ENCODE peak calls at places on chromosomes 1 and 21, in six cellular contexts. Y is CD8-positive, alpha-beta T cell; L is cardiac muscle cell; C is GM12865; M is RWPE1; N is GM06990. O is an unnamed sample.

GRCh38 chr1:156471496-156472490 is 28.8 kb downstream of the MEF2D start:
- DNase-seq in M (no peak), Y (no peak), L (peak), N (no peak), C (no peak), O (no peak)

GRCh38 chr1:186775031-186775430 is 53.7 kb upstream of the PLA2G4A start:
- DNase-seq in C (no peak), L (no peak), Y (no peak), N (no peak), M (no peak), O (no peak)

GRCh38 chr1:16926491-16927195 is 4.9 kb downstream of the CROCC start:
- DNase-seq in M (no peak), L (no peak), C (no peak), Y (no peak), N (no peak), O (no peak)

GRCh38 chr1:42504535-42505128 is 41.5 kb downstream of the CCDC30 start:
- DNase-seq in C (no peak), L (no peak), M (no peak), N (no peak), Y (no peak), O (no peak)

GRCh38 chr1:241934843-241935242 is 22.7 kb upstream of the BECN2 start:
- DNase-seq in N (no peak), M (no peak), L (no peak), Y (no peak), C (no peak), O (no peak)

GRCh38 chr1:51341876-51342496 is 11.6 kb upstream of the TTC39A start:
- DNase-seq in L (no peak), M (no peak), N (peak), C (peak), Y (no peak), O (peak)

GRCh38 chr1:21541330-21541729 is 32.1 kb downstream of the ALPL start:
- DNase-seq in N (no peak), M (no peak), C (no peak), L (no peak), Y (no peak), O (no peak)

GRCh38 chr1:91640877-91641526 is 140.4 kb downstream of the CDC7 start:
- DNase-seq in N (no peak), C (no peak), L (no peak), Y (no peak), M (no peak), O (no peak)

GRCh38 chr1:219757890-219758289 is 145.0 kb upstream of the ZC3H11B start:
- DNase-seq in Y (no peak), L (peak), C (no peak), N (no peak), M (peak), O (no peak)

GRCh38 chr21:14869984-14870840 is 194.6 kb downstream of the NRIP1 start:
- DNase-seq in L (no peak), N (no peak), C (no peak), M (no peak), Y (no peak), O (no peak)

GRCh38 chr1:181175955-181176354 is 87.5 kb downstream of the IER5 start:
- DNase-seq in Y (no peak), M (no peak), N (no peak), C (no peak), L (no peak), O (no peak)

GRCh38 chr1:181178241-181178640 is 89.7 kb downstream of the IER5 start:
- DNase-seq in N (no peak), Y (no peak), L (no peak), M (no peak), C (no peak), O (no peak)

GRCh38 chr1:181179279-181179979 is 90.9 kb downstream of the IER5 start:
- DNase-seq in L (no peak), N (no peak), M (no peak), Y (no peak), C (no peak), O (no peak)

GRCh38 chr1:181181792-181182585 is 93.5 kb downstream of the IER5 start:
- DNase-seq in Y (no peak), L (no peak), C (no peak), N (no peak), M (no peak), O (no peak)

GRCh38 chr1:181179980-181180964 is 91.8 kb downstream of the IER5 start:
- DNase-seq in M (no peak), C (peak), L (peak), N (no peak), Y (no peak), O (peak)
- TF ChIP-seq CTCF in M (no peak), C (no peak), L (no peak), N (no peak), Y (no peak), O (no peak)

DNA sequence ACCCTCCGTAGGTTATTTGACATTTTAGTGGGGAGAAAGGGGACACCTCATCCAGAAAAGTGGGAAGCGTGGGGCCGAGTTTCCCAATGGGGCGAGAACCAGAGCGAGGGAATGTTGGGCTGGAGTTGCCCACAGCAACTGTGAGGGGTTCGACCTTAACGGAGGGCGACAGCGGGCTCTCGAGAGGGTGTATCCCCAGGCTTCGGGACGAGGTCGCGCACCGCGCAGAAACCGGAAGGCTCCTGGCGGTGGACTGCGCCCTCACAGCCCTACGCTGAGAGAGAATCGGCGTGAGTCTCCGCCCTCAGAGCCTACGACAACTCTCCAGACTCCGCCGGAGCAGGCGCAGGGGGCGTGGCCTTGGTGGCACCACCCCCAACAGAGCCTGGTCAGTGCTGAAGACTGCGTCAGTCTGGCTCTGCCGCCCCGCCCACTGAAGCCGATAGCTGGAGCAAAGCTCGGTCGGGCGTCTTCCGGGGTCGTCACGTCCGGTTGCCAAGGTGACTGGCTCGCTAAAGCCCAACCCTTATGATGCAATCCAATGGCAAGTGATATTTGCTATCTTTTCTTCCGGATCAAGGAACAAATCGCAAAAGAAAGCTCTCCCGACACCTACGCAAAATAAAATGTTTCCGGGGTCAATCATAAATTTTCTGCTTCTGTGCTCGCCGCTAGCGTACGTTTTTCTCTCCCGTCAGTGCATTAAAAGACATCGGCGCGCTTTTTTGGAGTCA is at the start of gene LRIF1:
- DNase-seq in L (peak), N (peak), M (peak), C (peak), Y (peak), O (peak)
- TF ChIP-seq CTCF in L (peak), N (peak), M (no peak), C (peak), Y (peak), O (peak)

GRCh38 chr1:86754265-86754974 is 50.0 kb downstream of the SH3GLB1 start:
- DNase-seq in C (no peak), M (no peak), L (no peak), N (no peak), Y (no peak), O (no peak)

GRCh38 chr1:86750530-86750929 is 46.2 kb downstream of the SH3GLB1 start:
- DNase-seq in Y (no peak), M (no peak), N (no peak), C (no peak), L (no peak), O (no peak)

GRCh38 chr1:86750076-86750475 is 45.7 kb downstream of the SH3GLB1 start:
- DNase-seq in Y (no peak), N (no peak), M (no peak), C (no peak), L (peak), O (no peak)

GRCh38 chr1:86756062-86756406 is 51.7 kb downstream of the SH3GLB1 start:
- DNase-seq in L (no peak), N (no peak), Y (no peak), M (no peak), C (no peak), O (no peak)

GRCh38 chr1:86753700-86754099 is 49.3 kb downstream of the SH3GLB1 start:
- DNase-seq in L (no peak), Y (no peak), N (no peak), M (peak), C (peak), O (no peak)
- TF ChIP-seq CTCF in L (no peak), Y (no peak), N (peak), M (no peak), C (no peak), O (no peak)

GRCh38 chr1:243526180-243526579 is 270.3 kb downstream of the SDCCAG8 start:
- DNase-seq in C (no peak), L (no peak), N (no peak), M (no peak), Y (no peak), O (no peak)
- TF ChIP-seq CTCF in C (no peak), L (no peak), N (no peak), M (no peak), Y (no peak), O (no peak)

GRCh38 chr21:31557956-31558838 is 101.3 kb upstream of the SOD1 start:
- DNase-seq in Y (peak), L (peak), C (no peak), N (peak), M (peak), O (peak)

GRCh38 chr21:31560479-31560878 is 99.0 kb upstream of the SOD1 start:
- DNase-seq in Y (no peak), L (no peak), M (no peak), N (no peak), C (no peak), O (no peak)

GRCh38 chr21:31559368-31560119 is 99.9 kb upstream of the SOD1 start:
- DNase-seq in M (peak), C (peak), Y (peak), L (peak), N (peak), O (peak)

GRCh38 chr21:31557421-31557955 is 102.0 kb upstream of the SOD1 start:
- DNase-seq in L (no peak), N (peak), Y (peak), C (no peak), M (no peak), O (no peak)

GRCh38 chr21:31558839-31559367 is 100.6 kb upstream of the SOD1 start:
- DNase-seq in C (peak), L (peak), Y (peak), N (peak), M (peak), O (peak)
- TF ChIP-seq CTCF in C (no peak), L (peak), Y (no peak), N (no peak), M (peak), O (no peak)

GRCh38 chr1:7208647-7209180 is 423.5 kb downstream of the CAMTA1 start:
- DNase-seq in Y (no peak), M (no peak), C (no peak), N (no peak), L (no peak), O (no peak)

GRCh38 chr1:7209340-7209739 is 424.1 kb downstream of the CAMTA1 start:
- DNase-seq in L (no peak), Y (no peak), M (no peak), C (no peak), N (no peak), O (no peak)

DNA sequence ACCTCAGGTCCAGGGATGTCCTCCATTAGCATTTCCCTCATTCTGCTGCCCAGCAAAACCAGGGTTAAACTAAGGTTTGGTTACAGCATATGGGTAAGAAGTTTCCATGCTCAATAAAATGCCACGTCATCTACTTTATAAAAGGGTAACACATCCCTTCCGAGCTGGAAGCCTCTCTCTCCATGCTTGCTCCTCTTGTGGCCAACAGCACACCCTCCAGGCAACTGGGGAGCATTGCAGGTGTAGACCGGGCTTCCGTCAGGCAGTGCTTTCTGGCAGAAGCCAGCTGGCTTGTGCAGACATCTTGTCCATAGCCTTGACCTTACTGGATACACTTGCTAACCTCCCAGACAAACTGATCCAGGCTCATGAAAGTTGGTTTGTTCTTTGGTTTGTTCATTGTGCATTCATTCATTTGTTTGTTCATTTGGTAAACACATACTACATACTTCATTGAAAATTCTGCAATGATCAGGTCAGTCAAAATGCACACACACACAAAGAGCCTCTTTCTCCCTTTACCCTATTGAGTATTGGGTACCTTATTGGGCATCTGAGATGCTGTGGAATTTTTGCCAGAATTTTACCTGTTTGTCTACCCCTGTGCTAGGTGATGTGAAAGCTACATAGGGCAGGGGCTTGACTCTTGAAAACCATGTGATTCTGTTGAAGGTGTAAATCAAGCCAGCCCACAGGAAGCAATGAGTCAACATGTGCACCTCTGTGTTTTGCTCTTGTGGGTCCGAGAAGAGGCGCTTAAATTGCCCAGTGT is 422.8 kb downstream of the CAMTA1 start:
- DNase-seq in M (peak), N (no peak), C (peak), L (peak), Y (no peak), O (peak)
- TF ChIP-seq CTCF in M (peak), N (peak), C (peak), L (peak), Y (no peak), O (peak)

GRCh38 chr1:235404190-235404589 is 37.0 kb downstream of the TBCE start:
- DNase-seq in Y (no peak), C (no peak), N (no peak), L (no peak), M (peak), O (no peak)

GRCh38 chr1:235402457-235403200 is 35.4 kb downstream of the TBCE start:
- DNase-seq in L (no peak), C (no peak), N (no peak), M (no peak), Y (no peak), O (no peak)

GRCh38 chr1:235407419-235407818 is 40.2 kb downstream of the TBCE start:
- DNase-seq in L (no peak), Y (no peak), C (no peak), N (no peak), M (no peak), O (no peak)

GRCh38 chr1:235401251-235401650 is 34.0 kb downstream of the TBCE start:
- DNase-seq in N (no peak), C (no peak), L (peak), Y (no peak), M (no peak), O (no peak)

GRCh38 chr1:235403598-235403997 is 36.4 kb downstream of the TBCE start:
- DNase-seq in C (no peak), M (no peak), Y (no peak), N (no peak), L (no peak), O (no peak)
- TF ChIP-seq CTCF in C (no peak), M (no peak), Y (no peak), N (no peak), L (no peak), O (no peak)

GRCh38 chr1:201016211-201016651 is 7.3 kb downstream of the KIF21B start:
- DNase-seq in N (no peak), M (no peak), Y (no peak), L (peak), C (no peak), O (no peak)
- TF ChIP-seq CTCF in N (no peak), M (no peak), Y (no peak), L (no peak), C (no peak), O (no peak)

GRCh38 chr1:169110691-169111447 is 4.4 kb downstream of the ATP1B1 start:
- DNase-seq in Y (no peak), L (peak), N (no peak), C (no peak), M (no peak), O (no peak)

GRCh38 chr1:169109561-169110134 is 3.2 kb downstream of the ATP1B1 start:
- DNase-seq in C (no peak), N (no peak), M (peak), L (peak), Y (no peak), O (no peak)

GRCh38 chr1:169107673-169108160 is 1.2 kb downstream of the ATP1B1 start:
- DNase-seq in M (no peak), Y (no peak), C (no peak), N (no peak), L (peak), O (no peak)

GRCh38 chr1:169110265-169110664 is 3.8 kb downstream of the ATP1B1 start:
- DNase-seq in C (no peak), M (no peak), L (no peak), Y (no peak), N (no peak), O (no peak)

DNA sequence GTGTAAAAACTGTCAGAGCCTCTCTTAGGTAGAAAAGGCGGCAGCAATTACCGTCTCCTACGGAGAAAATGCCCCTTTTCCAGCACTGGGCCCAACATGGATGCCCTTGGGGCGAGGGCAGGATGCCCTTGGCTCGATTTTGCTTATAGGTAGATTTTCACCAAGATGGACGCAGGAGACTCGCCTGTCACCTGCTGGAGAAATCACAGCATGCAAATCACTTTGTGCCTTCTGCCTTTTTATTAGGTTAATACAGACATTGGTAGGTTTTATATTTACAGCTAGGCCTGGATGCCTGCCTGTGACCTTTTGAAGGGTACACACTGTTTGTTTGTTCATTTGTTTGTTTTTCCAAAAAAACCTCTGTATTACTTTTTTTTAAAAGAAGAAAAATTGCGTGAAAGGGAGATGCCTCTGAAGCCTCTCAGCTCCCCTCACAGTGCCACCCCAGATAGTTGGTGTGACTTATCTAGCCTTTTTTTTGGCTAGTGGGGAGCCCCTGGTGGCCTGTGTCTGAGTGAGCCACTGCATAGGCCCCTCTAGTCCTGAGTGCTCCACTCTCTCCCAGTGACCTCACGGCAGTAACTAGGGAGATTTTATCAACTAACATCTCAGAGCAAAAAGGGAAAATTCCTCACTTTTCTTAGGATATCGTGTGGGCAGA is 2.5 kb downstream of the ATP1B1 start:
- DNase-seq in N (no peak), M (no peak), Y (no peak), C (peak), L (peak), O (peak)
- TF ChIP-seq CTCF in N (peak), M (peak), Y (no peak), C (peak), L (peak), O (peak)